ENCODE peak calls at places on chromosomes 4 and X, in five cellular contexts. B, J, R, U and V are unnamed samples.

GRCh38 chrX:31266172-31267076 is 194.6 kb upstream of the FTHL17 start:
- DNase-seq in B (peak), J (no peak), R (no peak), U (peak), V (no peak)

GRCh38 chrX:153969125-153969903 is 2.3 kb downstream of the HCFC1 start:
- DNase-seq in B (no peak), J (no peak), R (no peak), U (no peak), V (no peak)

GRCh38 chr4:185677915-185678314 is 134.1 kb downstream of the SORBS2 start:
- DNase-seq in B (no peak), J (no peak), R (no peak), U (no peak), V (no peak)

GRCh38 chr4:39037491-39037825 is 5.2 kb upstream of the TMEM156 start:
- DNase-seq in B (peak), J (no peak), R (no peak), U (no peak), V (no peak)

GRCh38 chrX:69319376-69319775 is 154.1 kb upstream of the PJA1 start:
- DNase-seq in B (no peak), J (no peak), R (no peak), U (no peak), V (no peak)

GRCh38 chr4:47639531-47639930 is 154.5 kb downstream of the ATP10D start:
- DNase-seq in B (peak), J (no peak), R (no peak), U (no peak), V (no peak)

GRCh38 chr4:92599044-92599443 is 295.3 kb downstream of the GRID2 start:
- DNase-seq in B (peak), J (peak), R (no peak), U (no peak), V (no peak)

GRCh38 chrX:69538321-69538876 is 34.3 kb downstream of the NALF2 start:
- DNase-seq in B (peak), J (peak), R (peak), U (peak), V (no peak)

GRCh38 chr4:78070731-78071282 is 13.7 kb downstream of the FRAS1 start:
- DNase-seq in B (no peak), J (no peak), R (no peak), U (no peak), V (no peak)

GRCh38 chr4:142202404-142203332 is 566.3 kb downstream of the IL15 start:
- DNase-seq in B (no peak), J (no peak), R (no peak), U (no peak), V (no peak)

GRCh38 chrX:120559799-120560198 is 963 bp downstream of the CUL4B start:
- DNase-seq in B (no peak), J (no peak), R (peak), U (no peak), V (no peak)

GRCh38 chrX:153922932-153923857 is 2.9 kb downstream of the ARHGAP4 start:
- DNase-seq in B (peak), J (peak), R (no peak), U (peak), V (no peak)

GRCh38 chr4:54558889-54559682 is 98.7 kb upstream of the KIT start:
- DNase-seq in B (no peak), J (no peak), R (no peak), U (no peak), V (no peak)

GRCh38 chr4:153248641-153249198 is 44.5 kb downstream of the TRIM2 start:
- DNase-seq in B (no peak), J (no peak), R (no peak), U (no peak), V (no peak)

GRCh38 chrX:100677616-100678181 is 33.7 kb downstream of the SRPX2 start:
- DNase-seq in B (peak), J (peak), R (no peak), U (no peak), V (no peak)

GRCh38 chr4:126123933-126124332 is 809.2 kb downstream of the FAT4 start:
- DNase-seq in B (peak), J (peak), R (no peak), U (no peak), V (no peak)

GRCh38 chr4:123588631-123589223 is 192.1 kb downstream of the SPRY1 start:
- DNase-seq in B (peak), J (peak), R (no peak), U (no peak), V (peak)

GRCh38 chr4:72006576-72006975 is 25.2 kb upstream of the NPFFR2 start:
- DNase-seq in B (peak), J (no peak), R (no peak), U (no peak), V (peak)

GRCh38 chr4:4200624-4201023 is 26.1 kb downstream of the OTOP1 start:
- DNase-seq in B (no peak), J (no peak), R (no peak), U (no peak), V (no peak)

GRCh38 chrX:97057349-97057909 is 173.7 kb downstream of the RPA4 start:
- DNase-seq in B (no peak), J (no peak), R (no peak), U (no peak), V (no peak)

GRCh38 chr4:168755643-168756482 is 254.2 kb downstream of the CBR4 start:
- DNase-seq in B (no peak), J (no peak), R (no peak), U (no peak), V (no peak)

GRCh38 chr4:82360298-82361177 is 13.3 kb downstream of the HNRNPD start:
- DNase-seq in B (peak), J (peak), R (no peak), U (no peak), V (no peak)

GRCh38 chr4:3059896-3060295 is 14.4 kb downstream of the HTT-AS start:
- DNase-seq in B (no peak), J (no peak), R (no peak), U (no peak), V (no peak)

GRCh38 chr4:95470622-95471021 is 78.2 kb downstream of the UNC5C start:
- DNase-seq in B (no peak), J (no peak), R (no peak), U (no peak), V (no peak)
- TF ChIP-seq CTCF in B (no peak), J (no peak), R (no peak), U (no peak), V (no peak)

GRCh38 chr4:165096776-165097175 is 15.9 kb downstream of the TMEM192 start:
- DNase-seq in B (peak), J (peak), R (no peak), U (no peak), V (peak)
- TF ChIP-seq CTCF in B (peak), J (peak), R (peak), U (peak), V (peak)

DNA sequence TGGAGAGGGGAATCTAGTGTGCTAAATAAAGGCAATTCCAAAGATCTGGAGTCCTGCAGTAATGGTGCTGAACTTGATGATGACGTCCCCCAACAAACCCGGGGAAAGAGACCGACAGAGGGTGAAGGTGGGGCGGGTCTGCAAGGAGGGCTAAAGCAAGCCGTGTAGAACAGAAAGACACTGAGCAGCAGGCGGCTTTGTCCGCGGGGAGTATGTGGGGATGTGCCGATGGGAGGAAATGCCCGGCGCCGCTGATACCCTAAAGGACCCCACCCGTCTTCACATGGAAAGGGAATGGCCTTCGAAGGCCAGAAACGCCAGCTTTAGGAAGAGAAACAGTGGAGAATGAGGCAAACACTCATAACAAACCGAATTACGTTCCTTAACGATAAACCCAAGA is 528.9 kb downstream of the ZNF674 start:
- DNase-seq in B (no peak), J (no peak), R (no peak), U (no peak), V (no peak)
- TF ChIP-seq CTCF in B (no peak), J (no peak), R (no peak), U (no peak), V (no peak)

GRCh38 chr4:150875367-150875766 is 139.7 kb downstream of the LRBA start:
- DNase-seq in B (no peak), J (no peak), R (no peak), U (no peak), V (no peak)
- TF ChIP-seq CTCF in B (no peak), J (peak), R (no peak), U (no peak), V (no peak)

DNA sequence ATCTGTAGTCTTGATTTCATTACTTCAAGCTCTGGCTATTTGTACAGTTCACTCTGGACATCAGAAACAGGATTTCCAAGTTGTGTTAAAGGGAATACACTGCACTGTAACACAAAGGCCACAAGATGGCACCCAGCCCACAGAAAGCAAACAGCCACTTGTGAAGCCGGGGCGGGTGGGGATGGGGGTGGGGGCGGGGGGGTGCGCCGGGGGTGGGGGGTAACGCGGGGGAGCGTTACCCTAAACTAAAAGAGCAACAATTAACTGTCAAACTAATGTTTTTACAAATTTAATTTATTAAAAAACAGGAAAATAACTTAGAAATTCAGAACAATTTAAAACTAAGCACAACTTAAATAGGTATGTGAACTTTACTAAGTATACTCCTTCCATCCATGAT is 27.3 kb downstream of the PRDX4 start:
- DNase-seq in B (peak), J (peak), R (peak), U (peak), V (no peak)
- TF ChIP-seq CTCF in B (peak), J (peak), R (peak), U (peak), V (peak)

DNA sequence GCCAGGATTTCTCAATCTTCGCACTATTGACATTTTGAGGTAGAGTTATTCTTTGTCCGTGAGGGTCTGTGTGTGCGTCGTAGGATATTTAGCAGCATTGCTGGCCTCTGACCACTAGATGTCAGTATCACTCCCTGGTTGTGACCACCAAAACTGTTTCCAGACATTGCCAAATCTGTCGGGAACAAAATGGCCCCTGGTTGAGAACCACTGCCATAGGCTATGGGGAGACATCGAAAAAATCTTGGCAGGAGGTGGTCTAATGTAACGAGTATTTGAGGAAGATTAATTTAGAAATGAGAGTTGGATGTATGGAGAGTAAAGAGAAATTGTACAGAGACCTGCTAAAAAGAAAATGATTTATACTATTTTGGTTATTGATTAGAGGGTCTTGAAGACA is 108.4 kb downstream of the DOCK11 start:
- DNase-seq in B (peak), J (peak), R (peak), U (peak), V (peak)
- TF ChIP-seq CTCF in B (peak), J (peak), R (peak), U (peak), V (peak)